ENCODE peak calls at places on chromosomes 12 and 14, in seven cellular contexts. X, N, Z, S, T, C and J are unnamed samples.

GRCh38 chr12:63103489-63104131 is 47.4 kb downstream of the AVPR1A start:
- DNase-seq in N (peak), S (peak), T (peak), X (peak), C (no peak), Z (no peak), J (no peak)

GRCh38 chr12:22307811-22308210 is 26.7 kb downstream of the ST8SIA1 start:
- DNase-seq in Z (no peak), S (no peak), N (no peak), T (no peak), C (no peak), X (no peak), J (no peak)

GRCh38 chr12:57888407-57889157 is 42.1 kb upstream of the CTDSP2 start:
- DNase-seq in X (no peak), C (no peak), T (peak), S (peak), Z (peak), N (peak), J (no peak)

GRCh38 chr12:51593539-51593938 is 2.5 kb downstream of the SCN8A start:
- DNase-seq in X (peak), Z (no peak), S (no peak), T (peak), C (no peak), N (peak), J (no peak)

GRCh38 chr12:104930388-104931326 is 27.4 kb downstream of the SLC41A2 start:
- DNase-seq in N (peak), T (peak), X (no peak), C (no peak), Z (no peak), S (no peak), J (no peak)

GRCh38 chr14:35687335-35687939 is 121.7 kb downstream of the RALGAPA1 start:
- DNase-seq in S (peak), C (no peak), X (peak), T (peak), Z (no peak), N (peak), J (peak)

GRCh38 chr14:88426271-88426670 is 40.8 kb downstream of the SPATA7 start:
- DNase-seq in S (no peak), C (no peak), Z (no peak), N (peak), X (no peak), T (no peak), J (no peak)

GRCh38 chr12:9634177-9634803 is 26.6 kb upstream of the KLRB1 start:
- DNase-seq in S (peak), Z (no peak), C (peak), N (peak), X (peak), T (peak), J (peak)